ENCODE peak calls at places on chromosome 17, in seven cellular contexts. One of them, this sample, is unnamed.

GRCh38 chr17:81349397-81350319 is 45.6 kb upstream of the BAHCC1 start:
- DNase-seq in GM20000: no peak
- DNase-seq in HL-60: no peak
- DNase-seq in heart left ventricle: no peak
- DNase-seq in cardiac fibroblast: no peak
- DNase-seq in HCT116: peak
- DNase-seq in CD14-positive monocyte: no peak
- DNase-seq in this sample: peak

GRCh38 chr17:74430706-74431567 is 951 bp upstream of the GPRC5C start:
- DNase-seq in GM20000: peak
- DNase-seq in HL-60: peak
- DNase-seq in heart left ventricle: peak
- DNase-seq in cardiac fibroblast: peak
- DNase-seq in HCT116: peak
- DNase-seq in CD14-positive monocyte: no peak
- DNase-seq in this sample: peak

GRCh38 chr17:13104576-13104975 is 86.7 kb upstream of the ELAC2 start:
- DNase-seq in GM20000: no peak
- DNase-seq in HL-60: no peak
- DNase-seq in heart left ventricle: no peak
- DNase-seq in cardiac fibroblast: no peak
- DNase-seq in HCT116: no peak
- DNase-seq in CD14-positive monocyte: no peak
- DNase-seq in this sample: peak

GRCh38 chr17:5951912-5952311 is 118.3 kb upstream of the WSCD1 start:
- DNase-seq in GM20000: no peak
- DNase-seq in HL-60: no peak
- DNase-seq in heart left ventricle: no peak
- DNase-seq in cardiac fibroblast: no peak
- DNase-seq in HCT116: no peak
- DNase-seq in CD14-positive monocyte: no peak
- DNase-seq in this sample: no peak

GRCh38 chr17:67223924-67224323 is 21.1 kb downstream of the HELZ start:
- DNase-seq in GM20000: no peak
- DNase-seq in HL-60: no peak
- DNase-seq in heart left ventricle: no peak
- DNase-seq in cardiac fibroblast: no peak
- DNase-seq in HCT116: no peak
- DNase-seq in CD14-positive monocyte: no peak
- DNase-seq in this sample: no peak

GRCh38 chr17:49964539-49965521 is 4.2 kb upstream of the DLX4 start:
- DNase-seq in GM20000: no peak
- DNase-seq in HL-60: no peak
- DNase-seq in heart left ventricle: no peak
- DNase-seq in cardiac fibroblast: no peak
- DNase-seq in HCT116: no peak
- DNase-seq in CD14-positive monocyte: no peak
- DNase-seq in this sample: no peak

GRCh38 chr17:64186171-64187092 is 56.5 kb upstream of the ERN1 start:
- DNase-seq in GM20000: no peak
- DNase-seq in HL-60: no peak
- DNase-seq in heart left ventricle: no peak
- DNase-seq in cardiac fibroblast: no peak
- DNase-seq in HCT116: no peak
- DNase-seq in CD14-positive monocyte: no peak
- DNase-seq in this sample: no peak

GRCh38 chr17:64020068-64020766 is at the start of gene ICAM2:
- DNase-seq in GM20000: peak
- DNase-seq in HL-60: peak
- DNase-seq in heart left ventricle: no peak
- DNase-seq in cardiac fibroblast: no peak
- DNase-seq in HCT116: no peak
- DNase-seq in CD14-positive monocyte: peak
- DNase-seq in this sample: no peak

GRCh38 chr17:31787082-31787481 is 72.0 kb downstream of the COPRS start:
- DNase-seq in GM20000: no peak
- DNase-seq in HL-60: no peak
- DNase-seq in heart left ventricle: no peak
- DNase-seq in cardiac fibroblast: no peak
- DNase-seq in HCT116: no peak
- DNase-seq in CD14-positive monocyte: no peak
- DNase-seq in this sample: no peak

DNA sequence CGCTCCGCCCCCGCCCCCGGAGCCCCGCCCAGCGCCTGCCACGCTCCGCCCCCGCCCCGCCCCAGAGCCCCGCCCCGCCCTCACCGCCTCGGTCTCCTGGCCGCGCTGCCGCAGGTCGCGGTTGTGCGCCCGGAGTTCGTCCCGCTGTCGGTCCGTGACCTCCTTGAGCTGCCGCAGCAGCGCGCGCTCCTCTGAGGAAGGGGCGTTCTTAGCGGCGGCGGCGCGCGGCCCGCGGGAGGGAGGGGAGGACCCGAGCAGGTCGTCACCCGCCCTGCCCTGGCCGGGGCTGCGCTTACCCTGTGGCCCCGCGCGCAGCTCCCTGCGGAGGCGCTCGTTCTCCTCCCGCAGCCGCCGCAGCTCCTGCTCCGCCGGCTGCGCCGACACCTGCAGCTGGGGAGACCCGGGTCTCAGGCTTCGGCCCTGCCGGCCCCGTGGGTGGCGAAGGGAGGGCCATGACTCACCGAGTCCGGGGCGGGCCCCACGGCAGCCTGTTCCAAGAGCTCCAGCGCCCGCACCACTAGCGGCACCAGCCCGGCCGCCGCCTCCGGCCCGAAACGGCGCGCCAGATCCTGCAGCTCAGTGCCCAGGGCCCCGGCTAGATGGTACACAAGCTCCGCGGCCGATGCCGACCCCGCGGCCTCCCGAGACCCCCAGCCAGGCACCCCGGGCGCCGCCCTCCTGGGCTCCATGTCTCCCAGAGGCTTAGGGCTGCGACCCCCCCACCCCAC is 386 bp downstream of the RILP start:
- DNase-seq in GM20000: peak
- DNase-seq in HL-60: no peak
- DNase-seq in heart left ventricle: peak
- DNase-seq in cardiac fibroblast: peak
- DNase-seq in HCT116: peak
- DNase-seq in CD14-positive monocyte: peak
- DNase-seq in this sample: peak
- TF ChIP-seq CTCF in GM20000: no peak
- TF ChIP-seq CTCF in HL-60: no peak
- TF ChIP-seq CTCF in heart left ventricle: no peak
- TF ChIP-seq CTCF in cardiac fibroblast: no peak
- TF ChIP-seq CTCF in HCT116: no peak
- TF ChIP-seq CTCF in CD14-positive monocyte: peak
- TF ChIP-seq CTCF in this sample: no peak

GRCh38 chr17:21162394-21162775 is 35.6 kb downstream of the DHRS7B start:
- DNase-seq in GM20000: no peak
- DNase-seq in HL-60: no peak
- DNase-seq in heart left ventricle: no peak
- DNase-seq in cardiac fibroblast: peak
- DNase-seq in HCT116: no peak
- DNase-seq in CD14-positive monocyte: no peak
- DNase-seq in this sample: no peak
- TF ChIP-seq CTCF in GM20000: no peak
- TF ChIP-seq CTCF in HL-60: no peak
- TF ChIP-seq CTCF in heart left ventricle: no peak
- TF ChIP-seq CTCF in cardiac fibroblast: no peak
- TF ChIP-seq CTCF in HCT116: no peak
- TF ChIP-seq CTCF in CD14-positive monocyte: no peak
- TF ChIP-seq CTCF in this sample: no peak

GRCh38 chr17:2023692-2024571 is 1.2 kb downstream of the RTN4RL1 start:
- DNase-seq in GM20000: no peak
- DNase-seq in HL-60: peak
- DNase-seq in heart left ventricle: no peak
- DNase-seq in cardiac fibroblast: peak
- DNase-seq in HCT116: peak
- DNase-seq in CD14-positive monocyte: peak
- DNase-seq in this sample: peak

GRCh38 chr17:2023256-2023655 is 1.9 kb downstream of the RTN4RL1 start:
- DNase-seq in GM20000: no peak
- DNase-seq in HL-60: no peak
- DNase-seq in heart left ventricle: no peak
- DNase-seq in cardiac fibroblast: no peak
- DNase-seq in HCT116: no peak
- DNase-seq in CD14-positive monocyte: no peak
- DNase-seq in this sample: no peak

GRCh38 chr17:2024572-2025219 is 438 bp downstream of the RTN4RL1 start:
- DNase-seq in GM20000: no peak
- DNase-seq in HL-60: no peak
- DNase-seq in heart left ventricle: no peak
- DNase-seq in cardiac fibroblast: peak
- DNase-seq in HCT116: no peak
- DNase-seq in CD14-positive monocyte: no peak
- DNase-seq in this sample: no peak

GRCh38 chr17:2025622-2026309 is 632 bp upstream of the RTN4RL1 start:
- DNase-seq in GM20000: peak
- DNase-seq in HL-60: no peak
- DNase-seq in heart left ventricle: peak
- DNase-seq in cardiac fibroblast: peak
- DNase-seq in HCT116: no peak
- DNase-seq in CD14-positive monocyte: no peak
- DNase-seq in this sample: peak

DNA sequence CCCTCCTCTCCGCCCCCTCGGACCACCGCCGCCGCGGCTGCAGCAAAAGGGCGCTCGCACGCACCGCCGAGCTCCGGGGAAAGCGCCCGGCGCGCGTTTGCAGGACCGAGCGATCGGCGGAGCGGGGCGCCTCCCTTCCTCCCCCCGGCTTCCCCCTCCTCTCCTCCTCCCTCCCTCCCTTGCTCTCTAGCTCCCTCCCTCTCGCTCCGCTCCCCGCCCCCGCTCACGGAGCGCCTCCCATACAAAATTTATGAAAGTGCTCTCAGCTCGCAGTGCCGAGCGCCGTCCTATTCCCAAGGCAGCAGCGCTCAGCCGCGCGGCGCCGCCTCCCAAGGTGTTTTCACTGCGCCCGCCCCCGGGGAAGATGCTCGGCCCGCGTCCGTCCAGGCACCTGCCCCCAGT is at the start of gene RTN4RL1:
- DNase-seq in GM20000: peak
- DNase-seq in HL-60: no peak
- DNase-seq in heart left ventricle: peak
- DNase-seq in cardiac fibroblast: peak
- DNase-seq in HCT116: peak
- DNase-seq in CD14-positive monocyte: no peak
- DNase-seq in this sample: peak
- TF ChIP-seq CTCF in GM20000: no peak
- TF ChIP-seq CTCF in HL-60: no peak
- TF ChIP-seq CTCF in heart left ventricle: no peak
- TF ChIP-seq CTCF in cardiac fibroblast: no peak
- TF ChIP-seq CTCF in HCT116: no peak
- TF ChIP-seq CTCF in CD14-positive monocyte: no peak
- TF ChIP-seq CTCF in this sample: no peak

GRCh38 chr17:60147553-60148241 is 2.1 kb upstream of the CA4 start:
- DNase-seq in GM20000: no peak
- DNase-seq in HL-60: no peak
- DNase-seq in heart left ventricle: peak
- DNase-seq in cardiac fibroblast: no peak
- DNase-seq in HCT116: no peak
- DNase-seq in CD14-positive monocyte: no peak
- DNase-seq in this sample: no peak

GRCh38 chr17:60151355-60151754 is 1.6 kb downstream of the CA4 start:
- DNase-seq in GM20000: peak
- DNase-seq in HL-60: no peak
- DNase-seq in heart left ventricle: no peak
- DNase-seq in cardiac fibroblast: no peak
- DNase-seq in HCT116: no peak
- DNase-seq in CD14-positive monocyte: no peak
- DNase-seq in this sample: no peak

GRCh38 chr17:60146206-60146605 is 3.6 kb upstream of the CA4 start:
- DNase-seq in GM20000: no peak
- DNase-seq in HL-60: no peak
- DNase-seq in heart left ventricle: peak
- DNase-seq in cardiac fibroblast: no peak
- DNase-seq in HCT116: no peak
- DNase-seq in CD14-positive monocyte: no peak
- DNase-seq in this sample: no peak

GRCh38 chr17:60148300-60148838 is 1.4 kb upstream of the CA4 start:
- DNase-seq in GM20000: no peak
- DNase-seq in HL-60: no peak
- DNase-seq in heart left ventricle: no peak
- DNase-seq in cardiac fibroblast: no peak
- DNase-seq in HCT116: no peak
- DNase-seq in CD14-positive monocyte: no peak
- DNase-seq in this sample: no peak

GRCh38 chr17:60149691-60150582 is at the start of gene CA4:
- DNase-seq in GM20000: no peak
- DNase-seq in HL-60: no peak
- DNase-seq in heart left ventricle: peak
- DNase-seq in cardiac fibroblast: no peak
- DNase-seq in HCT116: no peak
- DNase-seq in CD14-positive monocyte: no peak
- DNase-seq in this sample: no peak
- TF ChIP-seq CTCF in GM20000: no peak
- TF ChIP-seq CTCF in HL-60: no peak
- TF ChIP-seq CTCF in heart left ventricle: no peak
- TF ChIP-seq CTCF in cardiac fibroblast: no peak
- TF ChIP-seq CTCF in HCT116: no peak
- TF ChIP-seq CTCF in CD14-positive monocyte: no peak
- TF ChIP-seq CTCF in this sample: no peak

This sample was measured in MCF 10A.